ENCODE peak calls at places on chromosomes 13 and 19, in five cellular contexts. Z, C, H, W and U are unnamed samples.
A peak's percentile ranks its signal among the peaks of the same experiment; 100 is the strongest.

GRCh38 chr13:20270163-20270865 is 38.2 kb upstream of the GJB6 start:
- DNase-seq in H (no peak), C (no peak), Z (no peak), W (no peak), U (no peak)

GRCh38 chr13:66262330-66262729 is 967.8 kb downstream of the PCDH9 start:
- DNase-seq in C (no peak), H (no peak), Z (no peak), W (no peak), U (no peak)

GRCh38 chr19:37304190-37304883 is 66.6 kb upstream of the ZNF527 start:
- DNase-seq in C (peak; percentile 42), W (peak; percentile 71), Z (no peak), H (no peak), U (peak; percentile 76)

GRCh38 chr13:86282450-86282849 is 483.2 kb upstream of the SLITRK6 start:
- DNase-seq in C (no peak), Z (no peak), W (no peak), H (no peak), U (no peak)

GRCh38 chr19:51440846-51441409 is 17.3 kb downstream of the SIGLEC8 start:
- DNase-seq in Z (no peak), C (no peak), H (peak; percentile 62), W (no peak), U (no peak)

GRCh38 chr13:105817011-105817410 is 718.5 kb downstream of the EFNB2 start:
- DNase-seq in C (no peak), W (no peak), Z (no peak), H (no peak), U (no peak)

GRCh38 chr13:85586422-85586831 is 212.8 kb downstream of the SLITRK6 start:
- DNase-seq in C (no peak), W (no peak), Z (no peak), H (no peak), U (no peak)

GRCh38 chr13:44125943-44126469 is 246.3 kb downstream of the LACC1 start:
- DNase-seq in C (no peak), Z (no peak), H (no peak), W (no peak), U (no peak)

GRCh38 chr13:71661921-71662320 is 205.1 kb downstream of the DACH1 start:
- DNase-seq in H (no peak), C (no peak), Z (no peak), W (no peak), U (no peak)

GRCh38 chr13:51223284-51224270 is 1.4 kb downstream of the FAM124A start:
- DNase-seq in Z (no peak), W (no peak), C (peak; percentile 14), H (no peak), U (no peak)

GRCh38 chr19:10138879-10139795 is 19.4 kb upstream of the EIF3G start:
- DNase-seq in H (no peak), Z (no peak), C (no peak), W (no peak), U (no peak)

GRCh38 chr13:106083620-106084350 is 451.7 kb downstream of the EFNB2 start:
- DNase-seq in Z (no peak), H (no peak), C (no peak), W (peak; percentile 65), U (no peak)

GRCh38 chr13:63497601-63498000 is 2082.0 kb upstream of the PCDH20 start:
- DNase-seq in W (peak; percentile 8), H (no peak), C (no peak), Z (peak; percentile 31), U (no peak)

GRCh38 chr19:19750842-19751790 is 18.2 kb upstream of the ZNF14 start:
- DNase-seq in W (no peak), Z (no peak), H (no peak), C (no peak), U (no peak)

GRCh38 chr13:77514336-77514726 is 21.2 kb upstream of the SCEL start:
- DNase-seq in W (no peak), C (no peak), Z (no peak), H (no peak), U (no peak)

GRCh38 chr19:55041244-55041626 is 3.2 kb upstream of the GP6 start:
- DNase-seq in Z (no peak), H (peak; percentile 44), C (no peak), W (no peak), U (no peak)